ENCODE peak calls at places on chromosome 19, in ten cellular contexts. E is endothelial cell, S is uterus, Z is GM13976, I is choroid plexus epithelial cell, A is lung, B is nephron progenitor cell, T is esophagus squamous epithelium, N is endodermal cell, D is progenitor cell of endocrine pancreas. G is an unnamed sample.
A peak's percentile ranks its signal among the peaks of the same experiment; 100 is the strongest.

GRCh38 chr19:46131485-46132143 is 7.1 kb upstream of the IGFL3 start:
- DNase-seq in E (no peak), S (no peak), Z (no peak), I (peak; percentile 2), A (no peak), B (no peak), T (no peak), N (peak; percentile 60), D (no peak), G (no peak)

GRCh38 chr19:35264281-35265125 is 4.3 kb upstream of the USF2 start:
- DNase-seq in E (no peak), S (peak; percentile 10), Z (peak; percentile 13), I (no peak), A (no peak), B (no peak), T (no peak), N (peak; percentile 39), D (no peak), G (no peak)

GRCh38 chr19:52566121-52566520 is 4.0 kb upstream of the ZNF701 start:
- DNase-seq in E (no peak), S (no peak), Z (no peak), I (no peak), A (no peak), B (no peak), T (no peak), N (no peak), D (no peak), G (no peak)

GRCh38 chr19:14061081-14061749 is 661 bp downstream of the PALM3 start:
- DNase-seq in E (no peak), S (no peak), Z (no peak), I (no peak), A (no peak), B (no peak), T (no peak), N (no peak), D (no peak), G (no peak)

GRCh38 chr19:8611391-8611883 is 922 bp upstream of the ADAMTS10 start:
- DNase-seq in E (no peak), S (peak; percentile 36), Z (no peak), I (no peak), A (no peak), B (no peak), T (no peak), N (peak; percentile 57), D (no peak), G (no peak)

GRCh38 chr19:2215281-2215751 is 20.8 kb downstream of the PLEKHJ1 start:
- DNase-seq in E (no peak), S (no peak), Z (no peak), I (peak; percentile 35), A (no peak), B (peak; percentile 56), T (no peak), N (peak; percentile 84), D (no peak), G (no peak)

GRCh38 chr19:16207063-16207462 is 9.4 kb downstream of the AP1M1 start:
- DNase-seq in E (no peak), S (no peak), Z (no peak), I (no peak), A (no peak), B (no peak), T (no peak), N (no peak), D (no peak), G (no peak)

GRCh38 chr19:7788178-7788932 is 25.3 kb downstream of the CLEC4M start:
- DNase-seq in E (no peak), S (no peak), Z (no peak), I (no peak), A (no peak), B (peak; percentile 51), T (no peak), N (peak; percentile 75), D (no peak), G (peak; percentile 31)

GRCh38 chr19:49832556-49832955 is 14.5 kb downstream of the MED25 start:
- DNase-seq in E (no peak), S (no peak), Z (no peak), I (peak; percentile 48), A (no peak), B (no peak), T (no peak), N (no peak), D (no peak), G (no peak)

GRCh38 chr19:16258440-16258903 is 60.8 kb downstream of the AP1M1 start:
- DNase-seq in E (peak; percentile 68), S (peak; percentile 75), Z (no peak), I (peak; percentile 16), A (peak; percentile 64), B (no peak), T (peak; percentile 25), N (no peak), D (no peak), G (no peak)

GRCh38 chr19:16969127-16969526 is 57.5 kb downstream of the CPAMD8 start:
- DNase-seq in E (no peak), S (no peak), Z (no peak), I (peak; percentile 36), A (no peak), B (no peak), T (no peak), N (no peak), D (no peak), G (no peak)

GRCh38 chr19:48398329-48399235 is 5.1 kb downstream of the GRIN2D start:
- DNase-seq in E (peak; percentile 92), S (no peak), Z (peak; percentile 91), I (peak; percentile 94), A (peak; percentile 77), B (peak; percentile 93), T (no peak), N (peak; percentile 99), D (peak; percentile 51), G (peak; percentile 69)

GRCh38 chr19:43759515-43759914 is 4.8 kb upstream of the SMG9 start:
- DNase-seq in E (no peak), S (no peak), Z (no peak), I (peak; percentile 75), A (no peak), B (no peak), T (no peak), N (peak; percentile 62), D (no peak), G (no peak)

GRCh38 chr19:12913011-12913561 is 6.0 kb downstream of the SYCE2 start:
- DNase-seq in E (no peak), S (peak; percentile 61), Z (no peak), I (peak; percentile 75), A (no peak), B (peak; percentile 29), T (no peak), N (peak; percentile 92), D (no peak), G (no peak)

GRCh38 chr19:4157164-4157563 is 3.7 kb downstream of the CREB3L3 start:
- DNase-seq in E (no peak), S (no peak), Z (no peak), I (no peak), A (no peak), B (no peak), T (no peak), N (no peak), D (no peak), G (no peak)

GRCh38 chr19:58346961-58347929 is 6.0 kb downstream of the A1BG start:
- DNase-seq in E (peak; percentile 64), S (peak; percentile 68), Z (peak; percentile 96), I (peak; percentile 67), A (peak; percentile 55), B (peak; percentile 82), T (no peak), N (peak; percentile 94), D (peak; percentile 30), G (peak; percentile 56)

DNA sequence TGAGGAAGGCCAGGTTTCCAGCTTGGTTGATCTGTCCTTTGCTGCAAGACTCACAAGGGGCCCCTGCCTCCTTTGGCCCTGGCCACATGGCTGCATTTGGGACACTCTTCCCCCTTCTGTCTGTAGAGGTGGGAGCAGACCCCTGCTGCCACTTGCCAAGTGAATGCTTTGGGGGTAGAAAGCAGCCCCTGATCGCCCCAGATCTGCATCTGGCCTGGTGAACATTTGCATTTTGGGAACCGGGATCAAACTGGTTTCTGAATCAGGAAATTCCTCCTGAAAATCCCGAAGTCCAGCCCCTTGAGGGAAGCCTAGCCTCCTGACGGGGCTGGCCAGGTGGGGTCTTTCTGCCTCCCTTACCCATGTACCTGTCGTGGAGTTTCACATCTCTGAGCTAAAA is 14.9 kb downstream of the DPF1 start:
- DNase-seq in E (no peak), S (no peak), Z (no peak), I (no peak), A (no peak), B (no peak), T (no peak), N (no peak), D (no peak), G (no peak)
- TF ChIP-seq CTCF in E (no peak), S (no peak), Z (no peak), I (no peak), A (no peak), B (no peak), T (no peak), N (no peak), D (no peak), G (no peak)

DNA sequence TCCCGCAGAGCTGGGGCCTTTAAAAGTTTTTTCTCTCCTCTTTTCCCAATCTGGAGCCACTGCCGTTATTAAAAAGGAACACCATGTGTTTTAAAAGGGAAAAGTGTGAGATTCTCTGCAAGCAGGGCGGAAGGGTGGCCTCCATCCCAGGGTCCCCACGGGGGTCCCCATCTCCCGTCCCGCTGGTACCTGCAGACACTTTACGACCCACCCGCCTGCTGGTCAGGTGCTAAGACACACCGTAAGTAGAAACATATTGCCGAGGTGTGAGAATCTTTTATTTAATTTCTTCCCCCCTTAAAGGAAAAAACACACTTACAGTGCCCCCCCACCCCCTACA is 1.8 kb downstream of the CRLF1 start:
- DNase-seq in E (no peak), S (no peak), Z (no peak), I (no peak), A (no peak), B (no peak), T (no peak), N (no peak), D (no peak), G (no peak)
- TF ChIP-seq CTCF in E (no peak), S (no peak), Z (no peak), I (no peak), A (no peak), B (no peak), T (no peak), N (no peak), D (no peak), G (no peak)

DNA sequence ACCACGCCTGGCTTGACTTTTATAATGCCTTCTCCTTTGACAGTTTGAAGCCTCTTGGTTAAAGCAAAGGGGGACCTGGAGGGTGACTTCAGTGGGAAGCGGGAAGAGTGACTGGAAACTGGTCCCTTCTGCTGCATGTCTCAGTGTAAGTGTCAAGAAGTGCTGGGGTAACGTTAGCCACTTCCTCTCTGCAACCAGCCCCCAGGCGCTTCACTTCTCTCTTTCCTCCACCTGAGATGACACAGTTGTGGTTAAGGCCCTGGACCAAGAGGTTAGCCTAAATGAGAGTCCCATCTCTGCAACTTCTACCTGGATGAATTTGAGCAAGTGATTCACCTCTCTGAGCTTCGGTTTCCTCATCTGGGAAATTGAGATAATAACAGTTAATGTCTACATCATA is 16.3 kb downstream of the LEUTX start:
- DNase-seq in E (no peak), S (no peak), Z (peak; percentile 72), I (no peak), A (no peak), B (no peak), T (no peak), N (no peak), D (no peak), G (no peak)
- TF ChIP-seq CTCF in E (no peak), S (no peak), Z (no peak), I (no peak), A (no peak), B (no peak), T (no peak), N (no peak), D (no peak), G (no peak)

GRCh38 chr19:39224910-39225309 is 19.9 kb downstream of the IFNL3 start:
- DNase-seq in E (no peak), S (no peak), Z (no peak), I (no peak), A (no peak), B (no peak), T (no peak), N (peak; percentile 64), D (no peak), G (no peak)
- TF ChIP-seq CTCF in E (no peak), S (no peak), Z (no peak), I (no peak), A (no peak), B (no peak), T (no peak), N (peak; percentile 51), D (no peak), G (no peak)

G was measured in mesothelial cell of epicardium.